ENCODE peak calls at places on chromosomes 12 and 14, in seven cellular contexts. One of them, this sample, is unnamed.

GRCh38 chr12:52495385-52495784 is 2.3 kb upstream of the KRT6A start:
- DNase-seq in A549: peak
- DNase-seq in GM12878: no peak
- DNase-seq in HepG2: no peak
- DNase-seq in SK-N-SH: no peak
- DNase-seq in GM23338: peak
- DNase-seq in HCT116: peak
- DNase-seq in this sample: no peak

GRCh38 chr12:68113644-68114043 is 45.9 kb downstream of the IFNG start:
- DNase-seq in A549: no peak
- DNase-seq in GM12878: no peak
- DNase-seq in HepG2: no peak
- DNase-seq in SK-N-SH: no peak
- DNase-seq in GM23338: peak
- DNase-seq in HCT116: peak
- DNase-seq in this sample: peak

GRCh38 chr12:121827351-121828099 is 23.7 kb downstream of the SETD1B start:
- DNase-seq in A549: no peak
- DNase-seq in GM12878: no peak
- DNase-seq in HepG2: no peak
- DNase-seq in SK-N-SH: no peak
- DNase-seq in GM23338: no peak
- DNase-seq in HCT116: no peak
- DNase-seq in this sample: no peak

GRCh38 chr12:15996254-15996653 is 85.1 kb downstream of the DERA start:
- DNase-seq in A549: no peak
- DNase-seq in GM12878: no peak
- DNase-seq in HepG2: no peak
- DNase-seq in SK-N-SH: no peak
- DNase-seq in GM23338: peak
- DNase-seq in HCT116: no peak
- DNase-seq in this sample: no peak

GRCh38 chr12:12683298-12683697 is 12.7 kb downstream of the GPR19 start:
- DNase-seq in A549: no peak
- DNase-seq in GM12878: no peak
- DNase-seq in HepG2: no peak
- DNase-seq in SK-N-SH: no peak
- DNase-seq in GM23338: no peak
- DNase-seq in HCT116: no peak
- DNase-seq in this sample: no peak

GRCh38 chr14:32542507-32542906 is 213.4 kb downstream of the AKAP6 start:
- DNase-seq in A549: no peak
- DNase-seq in GM12878: no peak
- DNase-seq in HepG2: no peak
- DNase-seq in SK-N-SH: no peak
- DNase-seq in GM23338: peak
- DNase-seq in HCT116: no peak
- DNase-seq in this sample: no peak

GRCh38 chr12:85642810-85643209 is 193.4 kb downstream of the RASSF9 start:
- DNase-seq in A549: no peak
- DNase-seq in GM12878: no peak
- DNase-seq in HepG2: peak
- DNase-seq in SK-N-SH: no peak
- DNase-seq in GM23338: peak
- DNase-seq in HCT116: no peak
- DNase-seq in this sample: no peak

GRCh38 chr14:104865069-104865630 is at the start of gene CEP170B:
- DNase-seq in A549: peak
- DNase-seq in GM12878: no peak
- DNase-seq in HepG2: no peak
- DNase-seq in SK-N-SH: peak
- DNase-seq in GM23338: peak
- DNase-seq in HCT116: no peak
- DNase-seq in this sample: no peak

GRCh38 chr14:94089479-94089878 is 8.4 kb downstream of the IFI27L1 start:
- DNase-seq in A549: no peak
- DNase-seq in GM12878: no peak
- DNase-seq in HepG2: no peak
- DNase-seq in SK-N-SH: no peak
- DNase-seq in GM23338: no peak
- DNase-seq in HCT116: no peak
- DNase-seq in this sample: no peak

GRCh38 chr12:89344043-89344861 is 8.0 kb downstream of the DUSP6 start:
- DNase-seq in A549: no peak
- DNase-seq in GM12878: no peak
- DNase-seq in HepG2: peak
- DNase-seq in SK-N-SH: no peak
- DNase-seq in GM23338: no peak
- DNase-seq in HCT116: no peak
- DNase-seq in this sample: no peak

GRCh38 chr12:89345830-89346740 is 6.2 kb downstream of the DUSP6 start:
- DNase-seq in A549: no peak
- DNase-seq in GM12878: peak
- DNase-seq in HepG2: no peak
- DNase-seq in SK-N-SH: peak
- DNase-seq in GM23338: peak
- DNase-seq in HCT116: peak
- DNase-seq in this sample: peak

GRCh38 chr12:89344862-89345202 is 7.5 kb downstream of the DUSP6 start:
- DNase-seq in A549: no peak
- DNase-seq in GM12878: no peak
- DNase-seq in HepG2: peak
- DNase-seq in SK-N-SH: no peak
- DNase-seq in GM23338: no peak
- DNase-seq in HCT116: no peak
- DNase-seq in this sample: no peak

GRCh38 chr12:89346741-89347324 is 5.5 kb downstream of the DUSP6 start:
- DNase-seq in A549: no peak
- DNase-seq in GM12878: no peak
- DNase-seq in HepG2: peak
- DNase-seq in SK-N-SH: no peak
- DNase-seq in GM23338: peak
- DNase-seq in HCT116: peak
- DNase-seq in this sample: peak

DNA sequence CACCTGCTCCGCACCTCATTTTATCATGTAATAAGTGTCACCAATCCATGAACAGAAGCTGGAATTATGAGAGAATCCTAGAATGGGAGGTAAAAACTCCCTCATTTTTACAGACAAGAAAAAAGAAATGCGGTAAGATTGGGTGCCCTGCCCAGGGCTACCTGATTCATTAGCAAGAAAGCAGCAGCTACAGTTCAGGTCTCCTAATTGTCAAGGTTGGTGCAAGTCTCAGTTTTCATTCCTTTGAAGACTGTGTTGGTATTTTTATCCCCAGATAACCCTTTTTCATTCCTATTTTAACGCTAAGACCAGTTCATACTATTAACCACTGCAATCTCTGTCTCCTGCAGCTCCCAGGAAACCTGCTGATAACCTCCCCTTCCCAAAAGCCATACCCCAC is 6.9 kb downstream of the DUSP6 start:
- DNase-seq in A549: no peak
- DNase-seq in GM12878: no peak
- DNase-seq in HepG2: no peak
- DNase-seq in SK-N-SH: no peak
- DNase-seq in GM23338: no peak
- DNase-seq in HCT116: no peak
- DNase-seq in this sample: no peak
- H3K4me3 ChIP-seq in A549: no peak
- H3K4me3 ChIP-seq in GM12878: no peak
- H3K4me3 ChIP-seq in HepG2: no peak
- H3K4me3 ChIP-seq in SK-N-SH: no peak
- H3K4me3 ChIP-seq in GM23338: peak
- H3K4me3 ChIP-seq in HCT116: no peak
- H3K4me3 ChIP-seq in this sample: no peak

GRCh38 chr12:124625867-124626675 is 58.7 kb upstream of the NCOR2 start:
- DNase-seq in A549: peak
- DNase-seq in GM12878: no peak
- DNase-seq in HepG2: peak
- DNase-seq in SK-N-SH: no peak
- DNase-seq in GM23338: no peak
- DNase-seq in HCT116: no peak
- DNase-seq in this sample: peak
- TF ChIP-seq REST in A549: no peak
- TF ChIP-seq REST in GM12878: no peak
- TF ChIP-seq REST in HepG2: no peak
- TF ChIP-seq REST in SK-N-SH: no peak
- TF ChIP-seq REST in GM23338: no peak
- TF ChIP-seq REST in HCT116: no peak
- TF ChIP-seq REST in this sample: no peak

GRCh38 chr14:75471059-75471458 is 43.2 kb downstream of the JDP2 start:
- DNase-seq in A549: no peak
- DNase-seq in GM12878: no peak
- DNase-seq in HepG2: no peak
- DNase-seq in SK-N-SH: no peak
- DNase-seq in GM23338: no peak
- DNase-seq in HCT116: no peak
- DNase-seq in this sample: no peak

GRCh38 chr14:75467763-75468162 is 39.9 kb downstream of the JDP2 start:
- DNase-seq in A549: no peak
- DNase-seq in GM12878: no peak
- DNase-seq in HepG2: no peak
- DNase-seq in SK-N-SH: no peak
- DNase-seq in GM23338: no peak
- DNase-seq in HCT116: no peak
- DNase-seq in this sample: no peak

GRCh38 chr14:75470238-75470797 is 42.5 kb downstream of the JDP2 start:
- DNase-seq in A549: no peak
- DNase-seq in GM12878: no peak
- DNase-seq in HepG2: no peak
- DNase-seq in SK-N-SH: no peak
- DNase-seq in GM23338: no peak
- DNase-seq in HCT116: no peak
- DNase-seq in this sample: no peak

GRCh38 chr14:75469164-75469563 is 41.3 kb downstream of the JDP2 start:
- DNase-seq in A549: no peak
- DNase-seq in GM12878: no peak
- DNase-seq in HepG2: no peak
- DNase-seq in SK-N-SH: no peak
- DNase-seq in GM23338: no peak
- DNase-seq in HCT116: no peak
- DNase-seq in this sample: no peak

DNA sequence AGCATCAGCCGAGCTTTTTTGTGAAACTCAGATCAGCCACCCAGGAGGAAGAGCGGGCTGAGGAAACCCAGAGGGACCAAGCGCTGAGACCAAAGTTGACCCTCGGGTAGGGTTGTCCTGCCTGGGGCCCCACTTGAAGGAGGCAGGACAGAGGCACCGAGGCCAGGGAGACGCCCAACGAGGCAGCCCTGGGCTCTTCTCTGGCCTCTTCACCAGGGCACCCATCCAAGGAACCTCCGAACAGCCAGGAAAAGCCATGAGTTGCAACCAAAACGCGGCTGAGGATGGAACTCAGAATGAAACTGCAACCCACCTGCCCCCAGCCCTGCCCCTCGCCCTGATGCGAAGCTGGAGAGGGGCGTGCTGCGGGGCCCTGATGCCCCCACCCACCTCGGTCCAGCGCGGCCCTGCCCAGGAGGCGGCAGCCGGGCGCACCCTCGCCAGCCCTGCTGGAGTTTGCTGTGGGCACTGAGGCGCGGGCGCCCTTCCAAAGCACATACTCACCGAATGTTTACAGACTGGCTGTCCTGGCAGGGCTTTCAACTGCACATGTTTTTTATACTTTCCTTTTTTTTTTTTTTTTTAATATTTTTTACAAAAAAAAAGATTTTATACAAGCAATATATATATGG is 41.9 kb downstream of the JDP2 start:
- DNase-seq in A549: no peak
- DNase-seq in GM12878: no peak
- DNase-seq in HepG2: no peak
- DNase-seq in SK-N-SH: no peak
- DNase-seq in GM23338: no peak
- DNase-seq in HCT116: no peak
- DNase-seq in this sample: no peak
- H3K4me3 ChIP-seq in A549: no peak
- H3K4me3 ChIP-seq in GM12878: no peak
- H3K4me3 ChIP-seq in HepG2: no peak
- H3K4me3 ChIP-seq in SK-N-SH: no peak
- H3K4me3 ChIP-seq in GM23338: no peak
- H3K4me3 ChIP-seq in HCT116: no peak
- H3K4me3 ChIP-seq in this sample: no peak

DNA sequence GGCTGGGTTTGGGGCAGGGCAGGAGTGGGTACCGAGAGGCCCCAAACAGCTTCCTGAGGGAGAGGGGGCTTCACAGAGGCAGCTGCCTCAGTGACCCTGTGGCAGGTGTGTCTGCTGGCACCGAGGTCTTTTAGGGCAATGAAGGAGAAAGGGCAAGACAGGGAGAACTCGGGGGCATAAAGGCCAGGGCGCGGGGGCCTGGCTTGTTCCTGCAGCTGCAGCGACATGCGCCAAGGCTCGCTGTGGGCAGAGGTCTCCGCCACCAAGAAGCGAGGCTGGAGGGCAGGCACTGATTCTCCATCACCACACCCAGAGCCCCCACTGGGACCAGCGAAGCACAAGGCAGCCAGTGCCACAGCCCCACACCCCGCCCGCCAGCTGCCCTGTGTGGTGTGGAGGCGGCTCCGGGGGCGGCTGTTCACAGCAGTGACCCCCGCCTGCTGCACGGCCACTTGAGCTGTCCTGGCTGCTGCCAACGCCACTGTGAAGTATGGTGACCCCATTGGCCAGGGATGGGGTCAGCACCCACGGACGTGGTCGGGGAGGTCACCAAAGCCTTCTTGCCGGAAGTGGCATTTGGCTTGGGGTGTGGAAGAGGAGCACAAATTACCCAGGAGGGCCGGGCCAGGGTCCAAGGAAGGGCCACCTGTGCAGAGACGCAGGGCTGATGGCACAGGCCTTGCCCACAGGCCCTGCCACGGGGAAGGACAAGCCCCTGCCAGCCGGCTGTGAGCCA is 16.4 kb downstream of the BAG5 start:
- DNase-seq in A549: no peak
- DNase-seq in GM12878: no peak
- DNase-seq in HepG2: no peak
- DNase-seq in SK-N-SH: peak
- DNase-seq in GM23338: no peak
- DNase-seq in HCT116: no peak
- DNase-seq in this sample: no peak
- TF ChIP-seq REST in A549: no peak
- TF ChIP-seq REST in GM12878: no peak
- TF ChIP-seq REST in HepG2: no peak
- TF ChIP-seq REST in SK-N-SH: no peak
- TF ChIP-seq REST in GM23338: no peak
- TF ChIP-seq REST in HCT116: no peak
- TF ChIP-seq REST in this sample: no peak

This sample was measured in HL-60.